ENCODE peak calls at places on chromosomes 2 and 18, in five cellular contexts. I, R, P, A and E are unnamed samples.

GRCh38 chr2:101346909-101347308 is 38.4 kb upstream of the RNF149 start:
- DNase-seq in P (no peak), R (no peak), I (no peak), A (no peak), E (no peak)

GRCh38 chr18:6605115-6605869 is 124.2 kb upstream of the ARHGAP28 start:
- DNase-seq in I (no peak), R (no peak), P (no peak), A (no peak), E (no peak)

GRCh38 chr2:30679416-30680088 is 127.7 kb downstream of the CAPN13 start:
- DNase-seq in I (peak), R (no peak), P (no peak), A (peak), E (no peak)

GRCh38 chr2:120550893-120551446 is 184.7 kb upstream of the GLI2 start:
- DNase-seq in A (no peak), P (no peak), I (no peak), R (no peak), E (peak)

GRCh38 chr2:14257801-14258507 is 374.6 kb upstream of the LRATD1 start:
- DNase-seq in A (no peak), P (no peak), R (no peak), I (no peak), E (no peak)

GRCh38 chr2:24774373-24774772 is 18.8 kb downstream of the PTRHD1 start:
- DNase-seq in I (no peak), R (no peak), P (no peak), A (no peak), E (no peak)

GRCh38 chr18:33466822-33467221 is 26.3 kb upstream of the CCDC178 start:
- DNase-seq in P (no peak), I (no peak), A (no peak), R (no peak), E (no peak)

GRCh38 chr18:72727038-72727690 is 140.6 kb downstream of the NETO1 start:
- DNase-seq in R (no peak), P (no peak), A (no peak), I (no peak), E (no peak)

GRCh38 chr2:224308267-224308911 is 93.5 kb downstream of the FAM124B start:
- DNase-seq in P (peak), R (no peak), I (no peak), A (no peak), E (no peak)

GRCh38 chr2:101485856-101486255 is 10.9 kb upstream of the RFX8 start:
- DNase-seq in P (no peak), A (no peak), R (no peak), I (no peak), E (no peak)

GRCh38 chr2:207231106-207231860 is 65.5 kb upstream of the KLF7 start:
- DNase-seq in P (no peak), A (no peak), R (no peak), I (no peak), E (no peak)

GRCh38 chr2:27203741-27204140 is 8.1 kb upstream of the ATRAID start:
- DNase-seq in I (no peak), P (no peak), R (no peak), A (no peak), E (no peak)

GRCh38 chr2:207472343-207473202 is 57.2 kb upstream of the CREB1 start:
- DNase-seq in R (no peak), A (no peak), P (no peak), I (no peak), E (no peak)

GRCh38 chr18:34840416-34840815 is 130.3 kb downstream of the DTNA start:
- DNase-seq in R (no peak), P (no peak), A (no peak), I (no peak), E (no peak)
- TF ChIP-seq FOXM1 in R (no peak), P (no peak), A (no peak), I (no peak), E (no peak)

GRCh38 chr2:94984964-94985575 is 40.4 kb upstream of the MAL start:
- DNase-seq in P (no peak), I (no peak), R (no peak), A (no peak), E (no peak)

GRCh38 chr2:94987074-94988020 is 38.2 kb upstream of the MAL start:
- DNase-seq in I (no peak), P (no peak), R (no peak), A (no peak), E (no peak)

GRCh38 chr2:94985636-94986035 is 39.9 kb upstream of the MAL start:
- DNase-seq in R (no peak), I (no peak), P (no peak), A (no peak), E (no peak)

GRCh38 chr2:94982661-94983060 is 42.8 kb upstream of the MAL start:
- DNase-seq in A (no peak), R (no peak), I (no peak), P (no peak), E (no peak)

GRCh38 chr2:94986392-94986963 is 39.0 kb upstream of the MAL start:
- DNase-seq in R (peak), P (peak), A (peak), I (peak), E (peak)
- TF ChIP-seq FOXM1 in R (no peak), P (no peak), A (no peak), I (no peak), E (no peak)

GRCh38 chr2:238370482-238371372 is 50.4 kb downstream of the TRAF3IP1 start:
- DNase-seq in P (no peak), I (peak), A (peak), R (peak), E (peak)
- TF ChIP-seq FOXM1 in P (no peak), I (no peak), A (no peak), R (no peak), E (no peak)

GRCh38 chr18:29925566-29925965 is 1117.0 kb downstream of the DSC3 start:
- DNase-seq in P (no peak), A (no peak), I (no peak), R (no peak), E (no peak)
- TF ChIP-seq FOXM1 in P (no peak), A (no peak), I (no peak), R (no peak), E (no peak)

GRCh38 chr2:15583831-15584230 is 7.8 kb upstream of the DDX1 start:
- DNase-seq in A (no peak), R (no peak), I (no peak), P (no peak), E (no peak)

GRCh38 chr2:15584316-15584715 is 7.4 kb upstream of the DDX1 start:
- DNase-seq in R (no peak), I (no peak), P (no peak), A (no peak), E (no peak)

GRCh38 chr2:15582153-15582552 is 9.5 kb upstream of the DDX1 start:
- DNase-seq in A (no peak), I (no peak), P (no peak), R (no peak), E (no peak)

GRCh38 chr2:15584767-15585469 is 6.8 kb upstream of the DDX1 start:
- DNase-seq in P (no peak), A (no peak), R (no peak), I (no peak), E (no peak)

GRCh38 chr2:15582645-15583340 is 8.9 kb upstream of the DDX1 start:
- DNase-seq in A (no peak), R (no peak), I (no peak), P (no peak), E (no peak)
- TF ChIP-seq FOXM1 in A (no peak), R (no peak), I (no peak), P (no peak), E (no peak)

GRCh38 chr18:47283476-47283875 is 32.0 kb upstream of the SKOR2 start:
- DNase-seq in R (peak), A (peak), P (no peak), I (peak), E (peak)
- TF ChIP-seq FOXM1 in R (no peak), A (no peak), P (no peak), I (no peak), E (no peak)

GRCh38 chr2:164657129-164657528 is 35.8 kb upstream of the GRB14 start:
- DNase-seq in I (no peak), P (no peak), A (no peak), R (no peak), E (no peak)
- TF ChIP-seq FOXM1 in I (no peak), P (no peak), A (no peak), R (no peak), E (no peak)

GRCh38 chr2:210269148-210269547 is 43.9 kb upstream of the ACADL start:
- DNase-seq in I (no peak), P (no peak), A (no peak), R (no peak), E (no peak)
- TF ChIP-seq FOXM1 in I (no peak), P (no peak), A (no peak), R (no peak), E (no peak)

GRCh38 chr2:233098615-233099014 is 38.5 kb downstream of the INPP5D start:
- DNase-seq in R (no peak), I (peak), A (peak), P (no peak), E (peak)

GRCh38 chr2:233105156-233105895 is 45.2 kb downstream of the INPP5D start:
- DNase-seq in P (no peak), I (no peak), R (no peak), A (no peak), E (no peak)

GRCh38 chr2:233101826-233102225 is 41.7 kb downstream of the INPP5D start:
- DNase-seq in R (no peak), A (no peak), I (no peak), P (no peak), E (no peak)

GRCh38 chr2:233096006-233096405 is 35.9 kb downstream of the INPP5D start:
- DNase-seq in I (no peak), R (no peak), P (no peak), A (no peak), E (no peak)

GRCh38 chr2:233100192-233100998 is 40.3 kb downstream of the INPP5D start:
- DNase-seq in A (no peak), I (no peak), P (peak), R (no peak), E (no peak)
- TF ChIP-seq FOXM1 in A (no peak), I (no peak), P (peak), R (no peak), E (no peak)

GRCh38 chr2:48248251-48248933 is 281.6 kb upstream of the STON1 start:
- DNase-seq in A (no peak), R (no peak), P (peak), I (peak), E (peak)

GRCh38 chr2:48250943-48251342 is 279.0 kb upstream of the STON1 start:
- DNase-seq in I (no peak), P (no peak), R (no peak), A (no peak), E (peak)

GRCh38 chr2:48249631-48250473 is 280.1 kb upstream of the STON1 start:
- DNase-seq in A (no peak), R (no peak), I (no peak), P (no peak), E (peak)

GRCh38 chr2:48250474-48250844 is 279.5 kb upstream of the STON1 start:
- DNase-seq in I (no peak), A (no peak), P (no peak), R (no peak), E (no peak)

GRCh38 chr2:48249093-48249492 is 280.9 kb upstream of the STON1 start:
- DNase-seq in R (no peak), P (no peak), I (no peak), A (no peak), E (no peak)
- TF ChIP-seq FOXM1 in R (no peak), P (no peak), I (no peak), A (no peak), E (no peak)